ENCODE peak calls at places on chromosomes 13 and 19, in eight cellular contexts. One of them, this sample, is unnamed.

GRCh38 chr19:4115050-4115817 is 8.7 kb downstream of the MAP2K2 start:
- DNase-seq in endothelial cell: no peak
- DNase-seq in HFF-Myc: no peak
- DNase-seq in tibial artery: no peak
- DNase-seq in cardiac fibroblast: no peak
- DNase-seq in lower lobe of right lung: no peak
- DNase-seq in upper lobe of right lung: no peak
- DNase-seq in NB4: peak; percentile 32
- DNase-seq in this sample: peak; percentile 75

GRCh38 chr19:18211683-18212082 is 7.8 kb upstream of the RAB3A start:
- DNase-seq in endothelial cell: no peak
- DNase-seq in HFF-Myc: no peak
- DNase-seq in tibial artery: no peak
- DNase-seq in cardiac fibroblast: no peak
- DNase-seq in lower lobe of right lung: no peak
- DNase-seq in upper lobe of right lung: no peak
- DNase-seq in NB4: no peak
- DNase-seq in this sample: no peak

GRCh38 chr13:76168661-76169060 is 532.5 kb downstream of the LMO7 start:
- DNase-seq in endothelial cell: no peak
- DNase-seq in HFF-Myc: no peak
- DNase-seq in tibial artery: no peak
- DNase-seq in cardiac fibroblast: no peak
- DNase-seq in lower lobe of right lung: no peak
- DNase-seq in upper lobe of right lung: no peak
- DNase-seq in NB4: no peak
- DNase-seq in this sample: no peak

GRCh38 chr13:36530050-36530789 is 97.9 kb downstream of the CCNA1 start:
- DNase-seq in endothelial cell: no peak
- DNase-seq in HFF-Myc: no peak
- DNase-seq in tibial artery: no peak
- DNase-seq in cardiac fibroblast: peak; percentile 48
- DNase-seq in lower lobe of right lung: peak; percentile 55
- DNase-seq in upper lobe of right lung: peak; percentile 64
- DNase-seq in NB4: no peak
- DNase-seq in this sample: no peak

GRCh38 chr19:38287604-38288003 is 16.4 kb upstream of the C19orf33 start:
- DNase-seq in endothelial cell: no peak
- DNase-seq in HFF-Myc: no peak
- DNase-seq in tibial artery: no peak
- DNase-seq in cardiac fibroblast: no peak
- DNase-seq in lower lobe of right lung: no peak
- DNase-seq in upper lobe of right lung: no peak
- DNase-seq in NB4: peak; percentile 63
- DNase-seq in this sample: peak; percentile 71

GRCh38 chr19:42193706-42194105 is 23.8 kb downstream of the DEDD2 start:
- DNase-seq in endothelial cell: no peak
- DNase-seq in HFF-Myc: no peak
- DNase-seq in tibial artery: no peak
- DNase-seq in cardiac fibroblast: peak; percentile 84
- DNase-seq in lower lobe of right lung: no peak
- DNase-seq in upper lobe of right lung: no peak
- DNase-seq in NB4: no peak
- DNase-seq in this sample: no peak

GRCh38 chr13:99626461-99627082 is 125.3 kb downstream of the TM9SF2 start:
- DNase-seq in endothelial cell: no peak
- DNase-seq in HFF-Myc: peak; percentile 69
- DNase-seq in tibial artery: peak; percentile 41
- DNase-seq in cardiac fibroblast: peak; percentile 52
- DNase-seq in lower lobe of right lung: no peak
- DNase-seq in upper lobe of right lung: no peak
- DNase-seq in NB4: no peak
- DNase-seq in this sample: no peak

GRCh38 chr19:51014242-51014641 is 5.3 kb downstream of the KLK10 start:
- DNase-seq in endothelial cell: no peak
- DNase-seq in HFF-Myc: no peak
- DNase-seq in tibial artery: no peak
- DNase-seq in cardiac fibroblast: no peak
- DNase-seq in lower lobe of right lung: no peak
- DNase-seq in upper lobe of right lung: no peak
- DNase-seq in NB4: no peak
- DNase-seq in this sample: no peak

GRCh38 chr13:68550330-68550729 is 1320.2 kb upstream of the PCDH9 start:
- DNase-seq in endothelial cell: no peak
- DNase-seq in HFF-Myc: no peak
- DNase-seq in tibial artery: no peak
- DNase-seq in cardiac fibroblast: no peak
- DNase-seq in lower lobe of right lung: no peak
- DNase-seq in upper lobe of right lung: no peak
- DNase-seq in NB4: no peak
- DNase-seq in this sample: no peak

GRCh38 chr19:29672933-29673336 is 7.7 kb downstream of the PLEKHF1 start:
- DNase-seq in endothelial cell: no peak
- DNase-seq in HFF-Myc: no peak
- DNase-seq in tibial artery: no peak
- DNase-seq in cardiac fibroblast: no peak
- DNase-seq in lower lobe of right lung: no peak
- DNase-seq in upper lobe of right lung: peak; percentile 67
- DNase-seq in NB4: no peak
- DNase-seq in this sample: no peak

GRCh38 chr13:91126806-91127205 is 220.7 kb upstream of the MIR17HG start:
- DNase-seq in endothelial cell: no peak
- DNase-seq in HFF-Myc: no peak
- DNase-seq in tibial artery: no peak
- DNase-seq in cardiac fibroblast: peak; percentile 8
- DNase-seq in lower lobe of right lung: no peak
- DNase-seq in upper lobe of right lung: no peak
- DNase-seq in NB4: no peak
- DNase-seq in this sample: no peak

GRCh38 chr13:40243047-40243446 is 423.4 kb downstream of the FOXO1 start:
- DNase-seq in endothelial cell: no peak
- DNase-seq in HFF-Myc: no peak
- DNase-seq in tibial artery: no peak
- DNase-seq in cardiac fibroblast: no peak
- DNase-seq in lower lobe of right lung: no peak
- DNase-seq in upper lobe of right lung: no peak
- DNase-seq in NB4: no peak
- DNase-seq in this sample: no peak

GRCh38 chr13:46656786-46657185 is 103.8 kb downstream of the LRCH1 start:
- DNase-seq in endothelial cell: no peak
- DNase-seq in HFF-Myc: no peak
- DNase-seq in tibial artery: no peak
- DNase-seq in cardiac fibroblast: no peak
- DNase-seq in lower lobe of right lung: no peak
- DNase-seq in upper lobe of right lung: no peak
- DNase-seq in NB4: no peak
- DNase-seq in this sample: no peak

GRCh38 chr13:48969685-48970084 is 6.0 kb upstream of the FNDC3A start:
- DNase-seq in endothelial cell: no peak
- DNase-seq in HFF-Myc: no peak
- DNase-seq in tibial artery: no peak
- DNase-seq in cardiac fibroblast: no peak
- DNase-seq in lower lobe of right lung: no peak
- DNase-seq in upper lobe of right lung: no peak
- DNase-seq in NB4: no peak
- DNase-seq in this sample: no peak

GRCh38 chr19:28963481-28964245 is 249.3 kb downstream of the UQCRFS1 start:
- DNase-seq in endothelial cell: no peak
- DNase-seq in HFF-Myc: no peak
- DNase-seq in tibial artery: no peak
- DNase-seq in cardiac fibroblast: no peak
- DNase-seq in lower lobe of right lung: no peak
- DNase-seq in upper lobe of right lung: no peak
- DNase-seq in NB4: no peak
- DNase-seq in this sample: no peak

GRCh38 chr13:85363504-85363903 is 435.7 kb downstream of the SLITRK6 start:
- DNase-seq in endothelial cell: no peak
- DNase-seq in HFF-Myc: no peak
- DNase-seq in tibial artery: no peak
- DNase-seq in cardiac fibroblast: no peak
- DNase-seq in lower lobe of right lung: no peak
- DNase-seq in upper lobe of right lung: no peak
- DNase-seq in NB4: no peak
- DNase-seq in this sample: no peak

GRCh38 chr13:62407871-62408270 is 992.2 kb upstream of the PCDH20 start:
- DNase-seq in endothelial cell: no peak
- DNase-seq in HFF-Myc: no peak
- DNase-seq in tibial artery: no peak
- DNase-seq in cardiac fibroblast: no peak
- DNase-seq in lower lobe of right lung: no peak
- DNase-seq in upper lobe of right lung: no peak
- DNase-seq in NB4: no peak
- DNase-seq in this sample: no peak

GRCh38 chr19:18437481-18438330 is at the start of gene ISYNA1:
- DNase-seq in endothelial cell: peak; percentile 65
- DNase-seq in HFF-Myc: no peak
- DNase-seq in tibial artery: no peak
- DNase-seq in cardiac fibroblast: peak; percentile 64
- DNase-seq in lower lobe of right lung: peak; percentile 72
- DNase-seq in upper lobe of right lung: peak; percentile 82
- DNase-seq in NB4: no peak
- DNase-seq in this sample: no peak

GRCh38 chr19:34560229-34560628 is 78.7 kb downstream of the WTIP start:
- DNase-seq in endothelial cell: no peak
- DNase-seq in HFF-Myc: no peak
- DNase-seq in tibial artery: no peak
- DNase-seq in cardiac fibroblast: no peak
- DNase-seq in lower lobe of right lung: no peak
- DNase-seq in upper lobe of right lung: no peak
- DNase-seq in NB4: no peak
- DNase-seq in this sample: no peak

GRCh38 chr19:49327878-49328544 is 3.0 kb upstream of the SLC6A16 start:
- DNase-seq in endothelial cell: no peak
- DNase-seq in HFF-Myc: no peak
- DNase-seq in tibial artery: no peak
- DNase-seq in cardiac fibroblast: peak; percentile 44
- DNase-seq in lower lobe of right lung: no peak
- DNase-seq in upper lobe of right lung: peak; percentile 13
- DNase-seq in NB4: peak; percentile 43
- DNase-seq in this sample: no peak
- TF ChIP-seq CTCF in endothelial cell: peak; percentile 72
- TF ChIP-seq CTCF in HFF-Myc: peak; percentile 76
- TF ChIP-seq CTCF in tibial artery: peak; percentile 32
- TF ChIP-seq CTCF in cardiac fibroblast: peak; percentile 75
- TF ChIP-seq CTCF in lower lobe of right lung: peak; percentile 68
- TF ChIP-seq CTCF in upper lobe of right lung: peak; percentile 59
- TF ChIP-seq CTCF in NB4: peak; percentile 66
- TF ChIP-seq CTCF in this sample: peak; percentile 89

GRCh38 chr19:45103625-45104319 is 10.8 kb downstream of the PPP1R37 start:
- DNase-seq in endothelial cell: no peak
- DNase-seq in HFF-Myc: no peak
- DNase-seq in tibial artery: no peak
- DNase-seq in cardiac fibroblast: no peak
- DNase-seq in lower lobe of right lung: no peak
- DNase-seq in upper lobe of right lung: no peak
- DNase-seq in NB4: no peak
- DNase-seq in this sample: no peak
- TF ChIP-seq CTCF in endothelial cell: no peak
- TF ChIP-seq CTCF in HFF-Myc: no peak
- TF ChIP-seq CTCF in tibial artery: no peak
- TF ChIP-seq CTCF in cardiac fibroblast: peak; percentile 4
- TF ChIP-seq CTCF in lower lobe of right lung: no peak
- TF ChIP-seq CTCF in upper lobe of right lung: no peak
- TF ChIP-seq CTCF in NB4: no peak
- TF ChIP-seq CTCF in this sample: no peak

GRCh38 chr19:8610041-8610927 is at the start of gene ADAMTS10:
- DNase-seq in endothelial cell: peak; percentile 50
- DNase-seq in HFF-Myc: no peak
- DNase-seq in tibial artery: peak; percentile 50
- DNase-seq in cardiac fibroblast: peak; percentile 43
- DNase-seq in lower lobe of right lung: no peak
- DNase-seq in upper lobe of right lung: no peak
- DNase-seq in NB4: peak; percentile 89
- DNase-seq in this sample: no peak

GRCh38 chr19:8610928-8611284 is 391 bp upstream of the ADAMTS10 start:
- DNase-seq in endothelial cell: no peak
- DNase-seq in HFF-Myc: no peak
- DNase-seq in tibial artery: no peak
- DNase-seq in cardiac fibroblast: no peak
- DNase-seq in lower lobe of right lung: no peak
- DNase-seq in upper lobe of right lung: no peak
- DNase-seq in NB4: no peak
- DNase-seq in this sample: no peak

GRCh38 chr19:8608858-8609209 is 1.7 kb downstream of the ADAMTS10 start:
- DNase-seq in endothelial cell: no peak
- DNase-seq in HFF-Myc: no peak
- DNase-seq in tibial artery: no peak
- DNase-seq in cardiac fibroblast: no peak
- DNase-seq in lower lobe of right lung: no peak
- DNase-seq in upper lobe of right lung: no peak
- DNase-seq in NB4: no peak
- DNase-seq in this sample: no peak

GRCh38 chr19:8611391-8611883 is 922 bp upstream of the ADAMTS10 start:
- DNase-seq in endothelial cell: no peak
- DNase-seq in HFF-Myc: no peak
- DNase-seq in tibial artery: peak; percentile 45
- DNase-seq in cardiac fibroblast: peak; percentile 18
- DNase-seq in lower lobe of right lung: no peak
- DNase-seq in upper lobe of right lung: no peak
- DNase-seq in NB4: peak; percentile 72
- DNase-seq in this sample: no peak

GRCh38 chr19:8609210-8610040 is 1.1 kb downstream of the ADAMTS10 start:
- DNase-seq in endothelial cell: peak; percentile 69
- DNase-seq in HFF-Myc: no peak
- DNase-seq in tibial artery: peak; percentile 81
- DNase-seq in cardiac fibroblast: peak; percentile 73
- DNase-seq in lower lobe of right lung: peak; percentile 75
- DNase-seq in upper lobe of right lung: peak; percentile 73
- DNase-seq in NB4: peak; percentile 94
- DNase-seq in this sample: no peak
- TF ChIP-seq CTCF in endothelial cell: no peak
- TF ChIP-seq CTCF in HFF-Myc: no peak
- TF ChIP-seq CTCF in tibial artery: peak; percentile 24
- TF ChIP-seq CTCF in cardiac fibroblast: no peak
- TF ChIP-seq CTCF in lower lobe of right lung: peak; percentile 23
- TF ChIP-seq CTCF in upper lobe of right lung: peak; percentile 30
- TF ChIP-seq CTCF in NB4: peak; percentile 44
- TF ChIP-seq CTCF in this sample: no peak

GRCh38 chr13:113740661-113741060 is 18.4 kb upstream of the TMEM255B start:
- DNase-seq in endothelial cell: no peak
- DNase-seq in HFF-Myc: no peak
- DNase-seq in tibial artery: no peak
- DNase-seq in cardiac fibroblast: no peak
- DNase-seq in lower lobe of right lung: peak; percentile 20
- DNase-seq in upper lobe of right lung: no peak
- DNase-seq in NB4: peak; percentile 60
- DNase-seq in this sample: no peak

GRCh38 chr13:113743366-113744195 is 15.4 kb upstream of the TMEM255B start:
- DNase-seq in endothelial cell: no peak
- DNase-seq in HFF-Myc: no peak
- DNase-seq in tibial artery: no peak
- DNase-seq in cardiac fibroblast: no peak
- DNase-seq in lower lobe of right lung: peak; percentile 31
- DNase-seq in upper lobe of right lung: no peak
- DNase-seq in NB4: no peak
- DNase-seq in this sample: no peak

GRCh38 chr13:113741101-113741731 is 17.8 kb upstream of the TMEM255B start:
- DNase-seq in endothelial cell: no peak
- DNase-seq in HFF-Myc: no peak
- DNase-seq in tibial artery: no peak
- DNase-seq in cardiac fibroblast: no peak
- DNase-seq in lower lobe of right lung: peak; percentile 28
- DNase-seq in upper lobe of right lung: no peak
- DNase-seq in NB4: peak; percentile 93
- DNase-seq in this sample: no peak

GRCh38 chr13:113742445-113743120 is 16.4 kb upstream of the TMEM255B start:
- DNase-seq in endothelial cell: no peak
- DNase-seq in HFF-Myc: no peak
- DNase-seq in tibial artery: no peak
- DNase-seq in cardiac fibroblast: no peak
- DNase-seq in lower lobe of right lung: peak; percentile 38
- DNase-seq in upper lobe of right lung: no peak
- DNase-seq in NB4: peak; percentile 73
- DNase-seq in this sample: no peak

GRCh38 chr13:113742000-113742441 is 17.0 kb upstream of the TMEM255B start:
- DNase-seq in endothelial cell: peak; percentile 37
- DNase-seq in HFF-Myc: no peak
- DNase-seq in tibial artery: peak; percentile 61
- DNase-seq in cardiac fibroblast: peak; percentile 64
- DNase-seq in lower lobe of right lung: peak; percentile 70
- DNase-seq in upper lobe of right lung: peak; percentile 74
- DNase-seq in NB4: peak; percentile 98
- DNase-seq in this sample: peak; percentile 73
- TF ChIP-seq CTCF in endothelial cell: no peak
- TF ChIP-seq CTCF in HFF-Myc: no peak
- TF ChIP-seq CTCF in tibial artery: no peak
- TF ChIP-seq CTCF in cardiac fibroblast: peak; percentile 24
- TF ChIP-seq CTCF in lower lobe of right lung: peak; percentile 9
- TF ChIP-seq CTCF in upper lobe of right lung: peak; percentile 12
- TF ChIP-seq CTCF in NB4: peak; percentile 59
- TF ChIP-seq CTCF in this sample: peak; percentile 24

This sample was measured in CD14-positive monocyte.